ENCODE peak calls at places on chromosomes 16 and 17, in six cellular contexts. L is HCT116, V is PC-9, R is MM.1S, J is PC-3, X is GM23338. Z is an unnamed sample. For H3K9me2, the result is how much of the 10 kb centered on the place peaks cover.

GRCh38 chr16:74724820-74725549 is 24.3 kb upstream of the MLKL start:
- DNase-seq in L (no peak), J (no peak), X (no peak), R (no peak), V (no peak), Z (no peak)

GRCh38 chr17:78527345-78527744 is 49.9 kb downstream of the DNAH17 start:
- DNase-seq in J (no peak), R (no peak), L (no peak), X (no peak), V (no peak), Z (no peak)

GRCh38 chr16:85471469-85472431 is 141.4 kb upstream of the GSE1 start:
- DNase-seq in R (no peak), L (no peak), X (no peak), J (peak), V (peak), Z (peak)

GRCh38 chr17:40345161-40346034 is 19.1 kb downstream of the GJD3 start:
- DNase-seq in R (no peak), J (peak), X (peak), L (no peak), V (no peak), Z (peak)

GRCh38 chr17:79382313-79382712 is 228.5 kb downstream of the RBFOX3 start:
- DNase-seq in L (no peak), X (no peak), J (no peak), V (no peak), R (no peak), Z (no peak)

GRCh38 chr17:35537569-35538209 is at the start of gene SLFN12L:
- DNase-seq in V (no peak), X (no peak), J (no peak), L (no peak), R (peak), Z (no peak)

GRCh38 chr16:84041421-84041820 is 1.2 kb downstream of the SLC38A8 start:
- DNase-seq in X (no peak), V (no peak), J (no peak), R (no peak), L (no peak), Z (no peak)

GRCh38 chr17:33292981-33293867 is at the start of gene ASIC2:
- DNase-seq in J (peak), R (no peak), L (no peak), X (peak), V (no peak), Z (peak)

GRCh38 chr17:44916781-44917241 is 1.5 kb upstream of the GFAP start:
- DNase-seq in X (no peak), J (peak), L (no peak), V (peak), R (no peak), Z (peak)

GRCh38 chr17:63698381-63698885 is 1.5 kb downstream of the LIMD2 start:
- DNase-seq in X (no peak), R (peak), L (no peak), V (no peak), J (no peak), Z (no peak)

GRCh38 chr17:7897773-7898172 is 9.2 kb downstream of the CHD3 start:
- DNase-seq in J (peak), R (no peak), V (no peak), L (no peak), X (no peak), Z (peak)

GRCh38 chr17:80782536-80783427 is 208.9 kb upstream of the CHMP6 start:
- DNase-seq in L (no peak), J (no peak), R (no peak), V (no peak), X (no peak), Z (no peak)

GRCh38 chr17:43857141-43857540 is 10.2 kb downstream of the CD300LG start:
- DNase-seq in X (no peak), V (no peak), L (no peak), R (no peak), J (no peak), Z (no peak)

GRCh38 chr16:15548482-15548891 is 94.5 kb downstream of the MARF1 start:
- DNase-seq in R (no peak), J (no peak), V (no peak), L (no peak), X (no peak), Z (no peak)

GRCh38 chr17:1462164-1463112 is 6.4 kb upstream of the CRK start:
- DNase-seq in J (no peak), V (no peak), X (no peak), L (no peak), R (no peak), Z (no peak)

GRCh38 chr17:49677134-49677932 is 564 bp downstream of the SPOP start:
- DNase-seq in R (peak), V (peak), L (peak), J (peak), X (peak), Z (peak)

GRCh38 chr17:13725286-13725990 is 123.7 kb upstream of the HS3ST3A1 start:
- DNase-seq in J (peak), L (no peak), V (no peak), R (no peak), X (no peak), Z (peak)

GRCh38 chr17:4898927-4899326 is 409 bp upstream of the C17orf107 start:
- DNase-seq in J (no peak), L (no peak), V (no peak), R (no peak), X (no peak), Z (no peak)

GRCh38 chr16:87465306-87465705 is 27.5 kb downstream of the ZCCHC14 start:
- DNase-seq in R (no peak), J (peak), L (no peak), V (peak), X (no peak), Z (peak)

GRCh38 chr17:33642002-33642401 is 348.9 kb upstream of the ASIC2 start:
- DNase-seq in V (no peak), R (peak), L (no peak), J (no peak), X (peak), Z (no peak)

GRCh38 chr16:85422124-85422373 is 191.1 kb upstream of the GSE1 start:
- DNase-seq in L (no peak), X (no peak), R (no peak), V (no peak), J (no peak), Z (no peak)

GRCh38 chr16:2016407-2016922 is 3.1 kb upstream of the NPW start:
- DNase-seq in V (no peak), X (no peak), R (peak), J (no peak), L (no peak), Z (no peak)

GRCh38 chr16:82302007-82302733 is 132.1 kb upstream of the MPHOSPH6 start:
- DNase-seq in R (no peak), J (no peak), L (no peak), X (no peak), V (no peak), Z (no peak)

GRCh38 chr17:64982139-64982802 is 63.0 kb upstream of the LRRC37A3 start:
- DNase-seq in V (no peak), X (no peak), R (no peak), J (peak), L (no peak), Z (no peak)

GRCh38 chr17:78454346-78454745 is 75.9 kb downstream of the PGS1 start:
- DNase-seq in X (no peak), J (no peak), L (no peak), R (no peak), V (no peak), Z (no peak)

GRCh38 chr17:35804658-35805192 is 4.6 kb upstream of the TAF15 start:
- DNase-seq in R (peak), J (peak), V (peak), X (peak), L (peak), Z (peak)

GRCh38 chr16:3607634-3608033 is 3.8 kb downstream of the SLX4 start:
- DNase-seq in X (no peak), J (no peak), R (no peak), V (no peak), L (no peak), Z (no peak)

GRCh38 chr17:43431741-43432523 is 33.1 kb downstream of the ARL4D start:
- DNase-seq in R (no peak), J (no peak), X (peak), L (no peak), V (no peak), Z (no peak)

GRCh38 chr17:40516581-40517285 is 15.3 kb upstream of the TNS4 start:
- DNase-seq in X (no peak), J (peak), L (peak), V (peak), R (peak), Z (no peak)

GRCh38 chr16:27786881-27787625 is 237.1 kb downstream of the KATNIP start:
- DNase-seq in J (no peak), R (no peak), X (no peak), V (no peak), L (no peak), Z (no peak)

GRCh38 chr16:73240928-73241327 is 193.0 kb upstream of the ZFHX3 start:
- DNase-seq in V (no peak), L (no peak), X (no peak), R (no peak), J (no peak), Z (no peak)

GRCh38 chr17:44779211-44780025 is 20.6 kb downstream of the ADAM11 start:
- DNase-seq in J (peak), L (peak), R (peak), V (peak), X (peak), Z (peak)

GRCh38 chr16:57993452-57993851 is 7.0 kb downstream of the ZNF319 start:
- DNase-seq in J (no peak), V (peak), L (no peak), R (no peak), X (no peak), Z (no peak)

DNA sequence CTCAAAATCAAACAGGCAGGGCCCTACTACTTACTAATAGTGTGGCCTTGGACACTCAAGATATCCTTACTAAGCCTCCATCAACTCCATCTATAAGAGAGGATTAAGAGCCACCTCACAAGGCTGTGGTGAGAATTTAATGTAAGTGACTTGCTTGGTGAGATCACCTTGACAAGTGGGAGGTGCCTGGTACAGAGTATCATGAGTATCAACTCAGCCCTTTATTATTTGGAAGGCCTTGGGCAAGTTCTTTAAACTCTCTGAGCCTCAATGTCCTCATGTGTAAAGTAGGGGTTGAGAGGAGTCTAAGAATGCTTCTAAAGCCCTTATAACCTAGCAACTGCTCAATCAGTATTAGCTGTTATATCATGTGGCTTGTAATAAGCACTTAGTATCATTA is 15.0 kb downstream of the THUMPD1 start:
- DNase-seq in J (no peak), X (no peak), R (no peak), V (no peak), L (no peak), Z (no peak)
- TF ChIP-seq EZH2 in J (no peak), X (no peak), R (no peak), V (no peak), L (no peak), Z (no peak)

GRCh38 chr17:74356640-74357465 is 4.8 kb downstream of the BTBD17 start:
- DNase-seq in J (peak), L (no peak), V (no peak), X (peak), R (no peak), Z (peak)
- TF ChIP-seq CTCF in J (no peak), L (no peak), V (no peak), X (no peak), R (no peak), Z (no peak)

GRCh38 chr17:70375813-70376448 is 206.6 kb downstream of the KCNJ2 start:
- DNase-seq in R (no peak), V (no peak), X (no peak), J (no peak), L (no peak), Z (no peak)

GRCh38 chr17:70378005-70378404 is 208.7 kb downstream of the KCNJ2 start:
- DNase-seq in V (no peak), R (no peak), L (no peak), X (no peak), J (no peak), Z (no peak)

GRCh38 chr17:70375406-70375805 is 206.1 kb downstream of the KCNJ2 start:
- DNase-seq in L (no peak), J (no peak), X (peak), R (no peak), V (no peak), Z (no peak)

GRCh38 chr17:70373369-70373768 is 204.0 kb downstream of the KCNJ2 start:
- DNase-seq in X (no peak), V (no peak), J (no peak), L (no peak), R (no peak), Z (no peak)

GRCh38 chr17:70374496-70374895 is 205.2 kb downstream of the KCNJ2 start:
- DNase-seq in X (no peak), J (no peak), L (no peak), V (no peak), R (no peak), Z (no peak)
- H3K9me2 ChIP-seq in X (under half), J (under half), L (under half), V (under half), R (under half), Z (under half)

DNA sequence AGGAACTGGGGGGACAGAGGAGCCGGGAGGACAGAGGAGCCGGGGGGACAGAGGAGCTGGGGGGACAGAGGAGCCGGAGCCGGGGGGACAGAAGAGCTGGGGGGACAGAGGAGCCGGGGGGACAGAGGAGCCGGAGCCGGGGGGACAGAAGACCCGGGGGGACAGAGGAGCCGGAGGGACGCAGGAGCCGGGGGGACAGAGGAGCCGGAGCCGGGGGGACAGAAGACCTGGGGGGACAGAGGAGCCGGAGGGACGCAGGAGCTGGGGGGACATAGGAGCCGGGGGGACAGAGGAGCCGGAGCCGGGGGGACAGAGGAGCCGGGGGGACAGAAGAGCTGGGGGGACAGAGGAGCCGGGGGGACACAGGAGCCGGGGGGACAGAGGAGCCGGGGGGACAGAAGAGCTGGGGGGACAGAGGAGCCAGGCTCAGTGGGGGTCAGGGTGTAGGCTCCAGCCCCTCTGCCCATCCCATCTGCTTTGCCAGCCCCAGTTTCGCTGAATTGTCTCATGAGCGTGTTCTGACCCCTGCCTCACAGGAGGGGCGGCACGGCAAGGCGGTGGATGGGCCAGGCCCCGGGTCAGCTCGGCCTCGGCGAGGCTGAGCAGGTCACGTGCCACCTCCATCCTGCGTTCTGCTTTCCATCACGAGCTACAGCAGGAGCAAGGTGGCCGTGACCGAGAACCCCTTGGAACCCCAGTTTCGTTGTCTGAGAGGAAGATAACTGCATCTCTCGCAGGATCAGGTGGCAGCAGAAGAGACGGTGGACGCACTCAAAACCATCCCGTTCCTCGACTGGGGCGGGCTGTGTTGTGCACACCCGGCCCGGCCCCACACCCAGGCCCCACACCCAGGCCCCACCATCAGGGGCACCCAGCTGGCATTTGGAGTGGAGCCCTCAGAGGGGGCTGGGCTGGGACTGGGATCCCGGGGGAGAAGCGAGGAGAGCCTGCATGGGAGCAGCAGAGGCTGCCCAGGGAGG is 26.1 kb upstream of the CBFA2T3 start:
- DNase-seq in L (no peak), R (no peak), J (no peak), X (no peak), V (no peak), Z (no peak)
- TF ChIP-seq EZH2 in L (no peak), R (no peak), J (no peak), X (no peak), V (no peak), Z (no peak)